ENCODE peak calls at places on chromosomes 4 and X, in five cellular contexts. Z is breast epithelium, X is A549, H is esophagus squamous epithelium, F is tibial nerve. R is an unnamed sample.

GRCh38 chr4:148006025-148006424 is 274.1 kb downstream of the ARHGAP10 start:
- DNase-seq in Z (no peak), X (no peak), H (no peak), F (no peak), R (no peak)

GRCh38 chr4:55172694-55173287 is 47.4 kb upstream of the KDR start:
- DNase-seq in Z (no peak), X (no peak), H (no peak), F (no peak), R (no peak)

GRCh38 chr4:17273047-17273446 is 238.8 kb downstream of the QDPR start:
- DNase-seq in Z (no peak), X (no peak), H (no peak), F (no peak), R (no peak)

GRCh38 chr4:53713767-53714166 is 122.5 kb upstream of the LNX1 start:
- DNase-seq in Z (no peak), X (no peak), H (no peak), F (no peak), R (no peak)

GRCh38 chrX:31436424-31436823 is 364.6 kb upstream of the FTHL17 start:
- DNase-seq in Z (no peak), X (no peak), H (no peak), F (no peak), R (no peak)

GRCh38 chrX:47941423-47941822 is 62.4 kb downstream of the ZNF182 start:
- DNase-seq in Z (no peak), X (no peak), H (no peak), F (no peak), R (no peak)

GRCh38 chrX:13898603-13899002 is 81.7 kb upstream of the GPM6B start:
- DNase-seq in Z (no peak), X (no peak), H (no peak), F (no peak), R (no peak)

GRCh38 chr4:1209821-1210220 is 37.4 kb upstream of the SPON2 start:
- DNase-seq in Z (no peak), X (no peak), H (no peak), F (peak; percentile 54), R (no peak)

GRCh38 chrX:19855700-19856381 is 31.6 kb downstream of the SH3KBP1 start:
- DNase-seq in Z (no peak), X (no peak), H (no peak), F (no peak), R (no peak)

GRCh38 chrX:47422444-47422843 is 52.1 kb downstream of the ZNF157 start:
- DNase-seq in Z (no peak), X (no peak), H (no peak), F (no peak), R (no peak)

GRCh38 chr4:66991521-66991920 is 553.8 kb downstream of the CENPC start:
- DNase-seq in Z (no peak), X (no peak), H (no peak), F (no peak), R (no peak)

GRCh38 chrX:109632906-109633504 is 8.0 kb upstream of the KCNE5 start:
- DNase-seq in Z (no peak), X (peak; percentile 20), H (no peak), F (no peak), R (no peak)

GRCh38 chrX:11766487-11766886 is 8.4 kb downstream of the MSL3 start:
- DNase-seq in Z (no peak), X (no peak), H (no peak), F (no peak), R (no peak)

GRCh38 chr4:111011458-111011857 is 388.6 kb upstream of the PITX2 start:
- DNase-seq in Z (no peak), X (no peak), H (no peak), F (no peak), R (no peak)

GRCh38 chr4:123478859-123479345 is 82.3 kb downstream of the SPRY1 start:
- DNase-seq in Z (no peak), X (no peak), H (no peak), F (no peak), R (no peak)

GRCh38 chr4:79048878-79049277 is 109.6 kb upstream of the PAQR3 start:
- DNase-seq in Z (no peak), X (no peak), H (no peak), F (no peak), R (no peak)

GRCh38 chr4:177281544-177281943 is 28.1 kb upstream of the NEIL3 start:
- DNase-seq in Z (no peak), X (no peak), H (no peak), F (no peak), R (no peak)

GRCh38 chr4:3530663-3531254 is 1.5 kb downstream of the LRPAP1 start:
- DNase-seq in Z (no peak), X (no peak), H (no peak), F (no peak), R (peak; percentile 84)

GRCh38 chr4:88745581-88746163 is 48.0 kb upstream of the NAP1L5 start:
- DNase-seq in Z (no peak), X (no peak), H (no peak), F (no peak), R (no peak)

GRCh38 chr4:88747351-88747750 is 49.7 kb upstream of the NAP1L5 start:
- DNase-seq in Z (no peak), X (no peak), H (no peak), F (no peak), R (no peak)

GRCh38 chr4:88744609-88745008 is 47.0 kb upstream of the NAP1L5 start:
- DNase-seq in Z (no peak), X (no peak), H (no peak), F (no peak), R (no peak)

GRCh38 chr4:88745175-88745574 is 47.5 kb upstream of the NAP1L5 start:
- DNase-seq in Z (no peak), X (no peak), H (no peak), F (no peak), R (no peak)

DNA sequence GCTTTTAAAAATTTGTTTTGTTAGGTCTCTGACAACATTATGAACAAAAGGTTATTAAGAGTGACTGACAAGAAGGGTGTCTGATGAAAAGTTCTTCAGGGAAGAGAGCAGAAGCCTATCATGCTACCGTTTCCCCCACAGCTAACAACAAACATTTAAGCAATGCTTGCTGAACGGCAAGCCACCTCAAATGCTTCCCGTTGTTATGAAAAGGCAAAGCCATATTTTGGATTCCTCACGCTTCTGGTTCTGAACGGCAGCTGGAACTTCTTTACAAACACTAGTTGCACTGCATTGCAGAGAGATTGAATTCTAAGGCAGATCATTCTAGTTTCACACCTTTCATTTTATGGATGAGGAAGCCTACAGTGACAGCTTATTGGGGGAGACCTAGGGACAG is 48.6 kb upstream of the NAP1L5 start:
- DNase-seq in Z (no peak), X (no peak), H (no peak), F (no peak), R (no peak)
- TF ChIP-seq POLR2A in Z (no peak), X (no peak), H (no peak), F (no peak), R (no peak)

DNA sequence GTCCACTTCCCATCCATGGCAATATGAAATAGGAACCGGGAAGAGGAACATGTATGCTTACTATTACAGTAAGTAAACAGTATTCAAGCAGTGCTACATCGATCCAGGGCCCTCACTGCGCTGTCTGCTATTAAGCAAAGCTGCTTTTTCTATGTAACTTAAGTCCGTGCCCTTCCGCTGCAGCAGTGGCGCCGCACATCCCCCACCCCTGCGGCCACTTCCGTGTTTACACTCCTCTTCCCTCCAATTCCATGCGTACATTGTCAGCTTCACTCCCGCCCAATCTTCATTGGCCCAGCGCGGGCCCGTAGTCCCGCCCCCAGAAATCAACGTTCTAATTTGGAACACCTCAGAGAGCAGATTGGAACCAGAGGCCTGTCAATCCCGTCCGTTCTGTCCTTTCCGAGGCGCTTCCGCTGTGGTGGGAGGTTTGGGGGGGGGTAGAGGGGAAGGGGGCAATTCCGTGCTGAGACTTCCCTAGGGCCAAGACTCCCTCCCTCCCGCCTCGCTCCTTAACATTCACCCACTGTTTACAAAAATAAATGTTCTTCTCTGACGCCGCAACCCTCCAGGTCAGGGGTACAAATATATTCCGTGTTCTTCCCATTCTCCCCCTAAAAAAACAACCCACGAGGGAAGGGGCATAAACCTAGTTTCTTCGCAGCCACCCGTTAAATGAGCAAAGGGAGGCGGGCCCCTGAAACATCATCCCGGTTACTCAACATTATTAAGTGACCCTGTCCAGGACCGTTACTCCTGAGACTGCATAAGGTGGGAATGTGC is 67.4 kb downstream of the NOCT start:
- DNase-seq in Z (peak; percentile 93), X (peak; percentile 96), H (peak; percentile 73), F (peak; percentile 95), R (peak; percentile 98)
- TF ChIP-seq POLR2A in Z (no peak), X (no peak), H (peak; percentile 16), F (no peak), R (no peak)

DNA sequence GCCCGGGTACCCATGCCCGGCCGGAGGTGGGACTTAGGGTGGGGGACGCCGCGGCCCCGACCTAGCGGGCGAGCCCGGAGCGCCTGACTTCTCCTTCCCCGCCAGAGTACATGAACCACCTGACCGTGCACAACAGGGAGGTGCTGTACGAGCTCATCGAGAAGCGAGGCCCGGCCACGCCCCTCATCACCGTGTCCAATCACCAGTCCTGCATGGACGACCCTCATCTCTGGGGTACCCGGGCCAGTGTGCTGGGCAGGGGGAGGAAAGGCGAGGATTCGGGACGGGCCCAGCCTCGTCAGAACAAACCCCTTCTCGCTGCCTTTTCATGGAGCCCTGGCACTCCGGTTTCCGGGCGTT is 622 bp downstream of the TAFAZZIN start:
- DNase-seq in Z (peak; percentile 54), X (peak; percentile 67), H (no peak), F (peak; percentile 60), R (peak; percentile 92)
- TF ChIP-seq POLR2A in Z (peak; percentile 36), X (peak; percentile 53), H (peak; percentile 24), F (no peak), R (no peak)

DNA sequence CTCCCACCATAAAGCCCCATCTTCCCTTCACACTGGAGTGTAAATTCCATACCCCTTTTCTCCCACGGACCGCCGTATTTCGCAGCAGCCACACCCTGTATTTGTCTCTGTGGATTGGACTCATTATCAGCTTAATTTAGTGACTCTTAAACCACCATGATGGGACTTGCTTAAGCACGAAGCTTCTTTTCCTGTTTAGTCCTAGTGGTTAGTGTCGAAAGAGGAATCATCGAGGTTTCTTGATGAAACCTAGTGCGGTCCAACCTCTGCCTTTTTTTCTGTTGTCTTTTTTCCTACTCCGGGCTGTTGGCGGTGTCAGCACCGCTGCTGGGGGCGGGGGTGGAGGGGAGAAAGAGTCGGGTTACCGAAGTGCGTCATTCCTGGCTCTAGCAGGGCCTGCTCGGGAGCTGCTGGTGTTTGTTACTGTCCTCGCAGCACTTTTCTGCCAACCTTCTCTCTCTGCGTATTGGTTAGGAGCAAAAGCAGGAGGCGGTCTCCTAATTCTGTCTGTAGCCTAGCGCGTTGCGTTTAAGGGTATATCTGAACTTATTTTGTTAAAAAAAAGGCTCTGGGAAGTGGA is 1.4 kb downstream of the STAG2 start:
- DNase-seq in Z (peak; percentile 86), X (peak; percentile 94), H (peak; percentile 23), F (peak; percentile 82), R (peak; percentile 92)
- TF ChIP-seq POLR2A in Z (peak; percentile 47), X (no peak), H (peak; percentile 67), F (peak; percentile 48), R (no peak)

R was measured in lower leg skin.